ENCODE peak calls at places on chromosomes 13 and 19, in seven cellular contexts. S, L, C, P, W, H and R are unnamed samples.

GRCh38 chr19:13707901-13708300 is 56.4 kb upstream of the MRI1 start:
- DNase-seq in S (no peak), L (no peak), C (no peak), P (no peak), W (no peak), H (no peak), R (no peak)

GRCh38 chr13:56586966-56587365 is 553.8 kb upstream of the PRR20A start:
- DNase-seq in S (no peak), L (no peak), C (no peak), P (no peak), W (no peak), H (no peak), R (no peak)

GRCh38 chr19:33263325-33264023 is 37.8 kb upstream of the SLC7A10 start:
- DNase-seq in S (no peak), L (no peak), C (no peak), P (no peak), W (no peak), H (no peak), R (no peak)

GRCh38 chr13:104586010-104586746 is 1520.0 kb upstream of the SLC10A2 start:
- DNase-seq in S (peak), L (no peak), C (no peak), P (no peak), W (no peak), H (peak), R (no peak)

GRCh38 chr13:21822029-21822428 is 151.2 kb downstream of the FGF9 start:
- DNase-seq in S (no peak), L (no peak), C (no peak), P (no peak), W (no peak), H (no peak), R (no peak)

GRCh38 chr13:93758575-93758974 is 532.0 kb downstream of the GPC6 start:
- DNase-seq in S (peak), L (no peak), C (no peak), P (no peak), W (no peak), H (no peak), R (no peak)

GRCh38 chr19:7788178-7788932 is 25.3 kb downstream of the CLEC4M start:
- DNase-seq in S (no peak), L (no peak), C (no peak), P (no peak), W (no peak), H (no peak), R (no peak)

GRCh38 chr13:111937763-111938375 is 129.1 kb upstream of the SOX1 start:
- DNase-seq in S (no peak), L (no peak), C (no peak), P (peak), W (no peak), H (peak), R (peak)

GRCh38 chr19:6211632-6212402 is 68.0 kb downstream of the MLLT1 start:
- DNase-seq in S (no peak), L (no peak), C (no peak), P (no peak), W (no peak), H (no peak), R (no peak)

DNA sequence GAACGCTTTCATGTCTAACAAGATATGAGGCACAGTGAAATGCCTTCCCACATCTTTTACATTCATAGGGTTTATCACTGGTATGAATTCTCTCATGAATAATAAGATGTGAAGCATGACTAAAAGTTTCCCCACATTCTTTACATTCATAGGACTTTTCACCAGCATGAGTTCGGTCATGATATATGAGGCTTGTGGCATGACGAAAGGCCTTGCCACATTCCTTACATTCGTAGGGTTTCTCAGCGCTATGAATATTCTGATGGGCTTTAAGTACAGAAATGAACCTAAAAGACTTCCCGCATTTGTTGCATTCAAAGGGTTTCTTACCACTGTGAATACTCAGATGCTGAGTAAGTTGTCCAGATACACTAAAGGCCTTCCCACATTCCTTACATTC is 21.3 kb downstream of the ZNF607 start:
- DNase-seq in S (no peak), L (no peak), C (no peak), P (no peak), W (no peak), H (no peak), R (no peak)
- H3K27ac ChIP-seq in S (no peak), L (no peak), C (no peak), P (no peak), W (no peak), H (no peak), R (no peak)

GRCh38 chr19:15289673-15290072 is 42.7 kb downstream of the BRD4 start:
- DNase-seq in S (no peak), L (no peak), C (no peak), P (no peak), W (no peak), H (no peak), R (no peak)
- H3K27ac ChIP-seq in S (no peak), L (no peak), C (no peak), P (no peak), W (peak), H (no peak), R (no peak)

GRCh38 chr19:51921949-51922348 is 5.3 kb upstream of the ZNF613 start:
- DNase-seq in S (no peak), L (no peak), C (no peak), P (no peak), W (no peak), H (no peak), R (no peak)

GRCh38 chr19:51931921-51932320 is 4.6 kb downstream of the ZNF613 start:
- DNase-seq in S (no peak), L (no peak), C (no peak), P (no peak), W (no peak), H (no peak), R (no peak)

GRCh38 chr19:51926426-51926783 is 867 bp upstream of the ZNF613 start:
- DNase-seq in S (no peak), L (no peak), C (no peak), P (no peak), W (no peak), H (no peak), R (no peak)

GRCh38 chr19:51926784-51927741 is at the start of gene ZNF613:
- DNase-seq in S (peak), L (peak), C (peak), P (peak), W (peak), H (peak), R (peak)

GRCh38 chr19:51927859-51928258 is 587 bp downstream of the ZNF613 start:
- DNase-seq in S (no peak), L (no peak), C (no peak), P (no peak), W (no peak), H (no peak), R (no peak)
- H3K27ac ChIP-seq in S (peak), L (peak), C (no peak), P (no peak), W (no peak), H (no peak), R (no peak)

DNA sequence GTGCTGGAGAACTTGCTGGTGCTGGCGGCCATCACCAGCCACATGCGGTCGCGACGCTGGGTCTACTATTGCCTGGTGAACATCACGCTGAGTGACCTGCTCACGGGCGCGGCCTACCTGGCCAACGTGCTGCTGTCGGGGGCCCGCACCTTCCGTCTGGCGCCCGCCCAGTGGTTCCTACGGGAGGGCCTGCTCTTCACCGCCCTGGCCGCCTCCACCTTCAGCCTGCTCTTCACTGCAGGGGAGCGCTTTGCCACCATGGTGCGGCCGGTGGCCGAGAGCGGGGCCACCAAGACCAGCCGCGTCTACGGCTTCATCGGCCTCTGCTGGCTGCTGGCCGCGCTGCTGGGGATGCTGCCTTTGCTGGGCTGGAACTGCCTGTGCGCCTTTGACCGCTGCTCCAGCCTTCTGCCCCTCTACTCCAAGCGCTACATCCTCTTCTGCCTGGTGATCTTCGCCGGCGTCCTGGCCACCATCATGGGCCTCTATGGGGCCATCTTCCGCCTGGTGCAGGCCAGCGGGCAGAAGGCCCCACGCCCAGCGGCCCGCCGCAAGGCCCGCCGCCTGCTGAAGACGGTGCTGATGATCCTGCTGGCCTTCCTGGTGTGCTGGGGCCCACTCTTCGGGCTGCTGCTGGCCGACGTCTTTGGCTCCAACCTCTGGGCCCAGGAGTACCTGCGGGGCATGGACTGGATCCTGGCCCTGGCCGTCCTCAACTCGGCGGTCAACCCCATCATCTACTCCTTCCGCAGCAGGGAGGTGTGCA is 587 bp downstream of the S1PR4 start:
- DNase-seq in S (no peak), L (no peak), C (no peak), P (no peak), W (no peak), H (no peak), R (no peak)
- H3K27ac ChIP-seq in S (no peak), L (peak), C (no peak), P (no peak), W (no peak), H (peak), R (no peak)

DNA sequence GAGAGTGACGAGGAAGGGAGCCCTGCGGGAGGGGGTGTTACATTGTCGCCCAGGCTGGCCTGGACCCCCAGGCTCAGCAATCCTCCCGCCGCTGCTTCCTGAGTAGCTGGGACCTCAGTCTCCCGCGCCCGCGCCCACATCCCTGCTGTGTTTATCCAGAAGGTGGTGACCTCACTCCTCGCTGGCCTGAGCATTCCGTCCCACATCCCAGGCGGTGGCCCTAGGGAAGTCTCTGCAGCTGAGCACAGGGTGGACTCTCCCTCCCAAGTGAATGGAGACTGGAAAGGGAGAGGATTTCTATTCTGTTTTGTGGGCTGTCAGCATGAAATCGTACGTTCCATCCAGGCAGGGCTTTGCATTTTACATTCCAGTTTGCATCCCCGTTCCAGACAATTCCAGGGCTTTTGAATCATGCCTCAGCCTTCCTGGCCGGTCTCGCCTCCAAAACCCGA is 401 bp upstream of the ZNF765 start:
- DNase-seq in S (peak), L (peak), C (peak), P (peak), W (peak), H (peak), R (no peak)
- H3K27ac ChIP-seq in S (peak), L (no peak), C (peak), P (peak), W (peak), H (peak), R (no peak)

GRCh38 chr19:50793558-50794065 is 3.4 kb downstream of the ACP4 start:
- DNase-seq in S (no peak), L (no peak), C (no peak), P (no peak), W (no peak), H (no peak), R (no peak)

GRCh38 chr19:50790898-50791562 is 815 bp downstream of the ACP4 start:
- DNase-seq in S (no peak), L (no peak), C (no peak), P (no peak), W (no peak), H (no peak), R (no peak)

GRCh38 chr19:50791594-50792245 is 1.5 kb downstream of the ACP4 start:
- DNase-seq in S (no peak), L (no peak), C (no peak), P (no peak), W (no peak), H (no peak), R (no peak)

GRCh38 chr19:50792852-50793250 is 2.6 kb downstream of the ACP4 start:
- DNase-seq in S (no peak), L (no peak), C (no peak), P (no peak), W (no peak), H (no peak), R (no peak)

DNA sequence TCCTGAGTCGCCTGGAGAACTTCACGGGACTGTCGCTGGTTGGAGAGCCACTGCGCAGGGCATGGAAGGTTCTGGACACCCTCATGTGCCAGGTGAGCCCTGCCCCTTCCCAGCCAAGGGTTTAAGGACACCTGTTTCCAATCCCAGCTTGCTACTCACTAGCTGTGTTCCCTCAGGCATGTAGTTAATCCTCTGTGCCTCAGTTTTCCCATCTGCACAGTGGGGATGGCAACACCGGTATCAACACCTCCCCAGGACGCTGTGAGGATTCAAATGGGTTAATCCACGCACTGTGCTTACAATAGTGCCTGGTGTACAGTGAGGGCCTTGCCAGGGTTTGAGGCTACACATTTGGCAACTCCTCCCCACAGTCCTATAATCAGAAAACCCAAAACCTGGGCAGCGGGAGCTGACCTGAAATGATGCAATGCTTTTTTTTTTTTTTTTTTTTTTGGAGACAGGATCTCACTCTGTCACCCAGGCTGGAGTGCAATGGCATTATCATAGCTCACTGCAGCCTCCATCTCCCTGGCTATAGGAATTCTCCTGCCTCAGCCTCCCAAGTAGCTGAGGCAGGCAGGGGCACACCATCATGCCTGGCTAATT is 2.1 kb downstream of the ACP4 start:
- DNase-seq in S (no peak), L (no peak), C (no peak), P (no peak), W (no peak), H (no peak), R (no peak)
- H3K27ac ChIP-seq in S (no peak), L (no peak), C (no peak), P (no peak), W (no peak), H (no peak), R (no peak)